ENCODE peak calls at places on chromosomes 12 and 14, in ten cellular contexts. L is dorsolateral prefrontal cortex, M is tibial artery, A is lower leg skin, Q is mammary epithelial cell, D is IMR-90, I is GM13977, V is left lung, H is astrocyte of the spinal cord, E is AG09319. C is an unnamed sample.

GRCh38 chr14:92969470-92970232 is 46.7 kb downstream of the CHGA start:
- DNase-seq in L (no peak), M (no peak), A (no peak), Q (no peak), D (no peak), I (no peak), V (no peak), H (no peak), E (no peak), C (no peak)

GRCh38 chr14:105532735-105533141 is 6.4 kb downstream of the TMEM121 start:
- DNase-seq in L (no peak), M (no peak), A (no peak), Q (no peak), D (no peak), I (peak), V (no peak), H (no peak), E (no peak), C (no peak)

GRCh38 chr12:68587448-68587873 is 23.2 kb upstream of the RAP1B start:
- DNase-seq in L (no peak), M (no peak), A (no peak), Q (no peak), D (no peak), I (peak), V (no peak), H (peak), E (no peak), C (no peak)

GRCh38 chr12:91274886-91275285 is 92.3 kb upstream of the DCN start:
- DNase-seq in L (peak), M (no peak), A (no peak), Q (no peak), D (peak), I (no peak), V (no peak), H (peak), E (peak), C (peak)

GRCh38 chr12:93502802-93503623 is 35.7 kb downstream of the MRPL42 start:
- DNase-seq in L (peak), M (no peak), A (no peak), Q (peak), D (peak), I (no peak), V (no peak), H (peak), E (no peak), C (peak)

GRCh38 chr12:107436376-107436775 is 249.2 kb upstream of the PWP1 start:
- DNase-seq in L (no peak), M (no peak), A (no peak), Q (peak), D (peak), I (no peak), V (no peak), H (peak), E (no peak), C (peak)

GRCh38 chr12:132320767-132321211 is 8.6 kb downstream of the GALNT9 start:
- DNase-seq in L (peak), M (no peak), A (no peak), Q (no peak), D (no peak), I (no peak), V (peak), H (no peak), E (no peak), C (no peak)

GRCh38 chr14:64704743-64705405 is 650 bp downstream of the PLEKHG3 start:
- DNase-seq in L (peak), M (peak), A (peak), Q (no peak), D (peak), I (no peak), V (peak), H (no peak), E (no peak), C (no peak)

GRCh38 chr12:27331299-27331926 is 1.2 kb upstream of the BMAL2 start:
- DNase-seq in L (no peak), M (no peak), A (no peak), Q (peak), D (peak), I (peak), V (no peak), H (peak), E (peak), C (peak)

GRCh38 chr14:104596451-104596918 is 8.1 kb downstream of the TMEM179 start:
- DNase-seq in L (no peak), M (no peak), A (no peak), Q (no peak), D (no peak), I (no peak), V (peak), H (no peak), E (no peak), C (no peak)

GRCh38 chr12:48779869-48780268 is 9.0 kb downstream of the ADCY6 start:
- DNase-seq in L (no peak), M (peak), A (no peak), Q (no peak), D (peak), I (no peak), V (peak), H (peak), E (no peak), C (peak)

GRCh38 chr12:120639771-120640721 is at the start of gene CABP1:
- DNase-seq in L (peak), M (no peak), A (no peak), Q (no peak), D (no peak), I (peak), V (peak), H (no peak), E (no peak), C (no peak)

GRCh38 chr14:55976619-55977018 is 141.6 kb upstream of the PELI2 start:
- DNase-seq in L (no peak), M (no peak), A (no peak), Q (no peak), D (no peak), I (no peak), V (no peak), H (no peak), E (no peak), C (no peak)

GRCh38 chr14:78399316-78399889 is 229.2 kb downstream of the NRXN3 start:
- DNase-seq in L (no peak), M (no peak), A (no peak), Q (no peak), D (no peak), I (no peak), V (no peak), H (peak), E (no peak), C (peak)

GRCh38 chr12:66049538-66050282 is 80.8 kb downstream of the LLPH start:
- DNase-seq in L (no peak), M (no peak), A (no peak), Q (no peak), D (peak), I (no peak), V (no peak), H (no peak), E (no peak), C (no peak)

GRCh38 chr12:65666876-65667275 is 157.4 kb upstream of the HMGA2 start:
- DNase-seq in L (no peak), M (no peak), A (no peak), Q (no peak), D (peak), I (no peak), V (no peak), H (peak), E (no peak), C (peak)

GRCh38 chr12:95674631-95675030 is 115.9 kb downstream of the NTN4 start:
- DNase-seq in L (no peak), M (no peak), A (no peak), Q (no peak), D (no peak), I (no peak), V (no peak), H (peak), E (no peak), C (peak)

GRCh38 chr14:67883717-67884116 is 64.1 kb downstream of the RAD51B start:
- DNase-seq in L (no peak), M (no peak), A (no peak), Q (no peak), D (peak), I (no peak), V (no peak), H (peak), E (no peak), C (peak)

GRCh38 chr12:27525373-27525772 is 1.4 kb downstream of the PPFIBP1 start:
- DNase-seq in L (no peak), M (peak), A (no peak), Q (peak), D (peak), I (no peak), V (no peak), H (peak), E (no peak), C (peak)

GRCh38 chr12:4938900-4939299 is 29.2 kb downstream of the KCNA1 start:
- DNase-seq in L (no peak), M (no peak), A (no peak), Q (no peak), D (no peak), I (no peak), V (no peak), H (no peak), E (no peak), C (no peak)

GRCh38 chr12:115000038-115000437 is 316.1 kb upstream of the TBX3 start:
- DNase-seq in L (no peak), M (no peak), A (no peak), Q (peak), D (peak), I (no peak), V (no peak), H (peak), E (no peak), C (no peak)

GRCh38 chr14:49622022-49622607 is 1.5 kb downstream of the MGAT2 start:
- DNase-seq in L (no peak), M (no peak), A (no peak), Q (no peak), D (no peak), I (no peak), V (no peak), H (no peak), E (no peak), C (no peak)

GRCh38 chr14:49619730-49620129 is 696 bp downstream of the RPL36AL start:
- DNase-seq in L (no peak), M (no peak), A (no peak), Q (no peak), D (no peak), I (no peak), V (no peak), H (no peak), E (no peak), C (no peak)

GRCh38 chr14:49620182-49621113 is at the start of the genes MGAT2 and RPL36AL:
- DNase-seq in L (peak), M (peak), A (peak), Q (peak), D (peak), I (peak), V (peak), H (peak), E (peak), C (peak)

GRCh38 chr14:49623387-49623786 is 2.8 kb downstream of the MGAT2 start:
- DNase-seq in L (no peak), M (no peak), A (no peak), Q (no peak), D (no peak), I (no peak), V (no peak), H (no peak), E (no peak), C (no peak)

GRCh38 chr14:49621114-49621881 is 699 bp downstream of the MGAT2 start:
- DNase-seq in L (peak), M (peak), A (peak), Q (no peak), D (peak), I (peak), V (peak), H (no peak), E (no peak), C (peak)
- TF ChIP-seq CTCF in L (no peak), M (no peak), A (no peak), Q (no peak), D (no peak), I (no peak), V (no peak), H (no peak), E (no peak), C (no peak)

DNA sequence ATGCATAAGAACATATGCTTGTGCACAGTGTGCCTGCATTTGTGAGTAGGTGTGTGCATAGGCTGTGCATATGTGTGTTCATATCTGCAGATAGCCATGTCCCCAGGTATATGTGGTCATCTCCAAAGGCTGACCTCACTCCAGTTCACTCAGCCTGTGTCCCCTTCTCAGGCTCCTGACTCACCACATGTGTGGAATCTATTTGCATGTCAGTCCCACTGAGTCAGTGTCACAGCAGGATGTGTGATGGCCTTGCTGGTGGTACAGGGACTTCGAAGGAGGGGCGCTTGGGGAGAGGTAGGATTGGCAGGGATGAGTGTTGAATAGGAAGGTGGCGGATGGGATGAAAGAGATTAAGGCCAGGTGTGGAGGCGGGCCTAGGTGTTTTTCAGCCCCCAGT is 35.5 kb downstream of the KRT80 start:
- DNase-seq in L (no peak), M (no peak), A (no peak), Q (peak), D (peak), I (no peak), V (peak), H (no peak), E (no peak), C (no peak)
- TF ChIP-seq CTCF in L (no peak), M (no peak), A (no peak), Q (no peak), D (no peak), I (no peak), V (no peak), H (no peak), E (no peak), C (no peak)

GRCh38 chr12:57176139-57176477 is 28.7 kb upstream of the LRP1-AS start:
- DNase-seq in L (no peak), M (no peak), A (no peak), Q (no peak), D (no peak), I (no peak), V (no peak), H (no peak), E (no peak), C (no peak)
- TF ChIP-seq CTCF in L (no peak), M (no peak), A (no peak), Q (no peak), D (no peak), I (no peak), V (peak), H (no peak), E (no peak), C (no peak)

GRCh38 chr12:31250179-31250578 is 75.8 kb downstream of the SINHCAF start:
- DNase-seq in L (no peak), M (no peak), A (no peak), Q (no peak), D (no peak), I (no peak), V (no peak), H (no peak), E (no peak), C (no peak)
- TF ChIP-seq CTCF in L (no peak), M (no peak), A (no peak), Q (no peak), D (no peak), I (no peak), V (no peak), H (no peak), E (no peak), C (no peak)

GRCh38 chr14:97106166-97106565 is 309.0 kb downstream of the VRK1 start:
- DNase-seq in L (no peak), M (no peak), A (no peak), Q (no peak), D (no peak), I (no peak), V (no peak), H (no peak), E (no peak), C (no peak)

GRCh38 chr14:97104029-97104428 is 306.8 kb downstream of the VRK1 start:
- DNase-seq in L (no peak), M (no peak), A (no peak), Q (no peak), D (no peak), I (no peak), V (no peak), H (no peak), E (no peak), C (no peak)

GRCh38 chr14:97107070-97107469 is 309.9 kb downstream of the VRK1 start:
- DNase-seq in L (no peak), M (no peak), A (no peak), Q (no peak), D (no peak), I (no peak), V (no peak), H (no peak), E (no peak), C (no peak)

GRCh38 chr14:97107760-97108159 is 310.6 kb downstream of the VRK1 start:
- DNase-seq in L (no peak), M (no peak), A (no peak), Q (no peak), D (no peak), I (no peak), V (no peak), H (no peak), E (no peak), C (no peak)

DNA sequence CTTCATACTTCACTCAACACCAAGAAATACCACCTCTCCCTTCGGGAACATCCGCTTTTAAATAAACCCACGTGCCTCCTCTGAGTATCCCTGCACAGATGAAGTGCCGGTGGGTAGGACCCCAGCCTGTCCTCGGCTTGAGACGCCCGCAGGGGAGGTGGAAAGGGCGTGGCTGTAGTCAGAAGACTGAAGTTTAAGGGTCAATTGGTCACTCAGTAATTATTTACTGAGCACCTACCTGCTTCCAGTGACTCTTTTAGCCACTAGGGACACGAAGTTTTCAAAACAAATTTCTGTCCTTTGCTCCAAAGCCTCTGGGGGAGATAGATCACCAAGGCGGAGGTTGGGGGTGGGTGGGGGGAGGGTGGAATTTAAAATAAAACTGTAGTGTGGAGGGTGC is 309.4 kb downstream of the VRK1 start:
- DNase-seq in L (no peak), M (no peak), A (no peak), Q (no peak), D (no peak), I (no peak), V (no peak), H (no peak), E (no peak), C (no peak)
- TF ChIP-seq CTCF in L (no peak), M (no peak), A (no peak), Q (no peak), D (no peak), I (no peak), V (no peak), H (no peak), E (no peak), C (no peak)

GRCh38 chr12:47737936-47738335 is 12.6 kb upstream of the ENDOU start:
- DNase-seq in L (no peak), M (no peak), A (no peak), Q (no peak), D (no peak), I (no peak), V (no peak), H (no peak), E (no peak), C (no peak)

GRCh38 chr12:47740536-47741339 is 15.4 kb upstream of the ENDOU start:
- DNase-seq in L (no peak), M (no peak), A (no peak), Q (no peak), D (no peak), I (no peak), V (no peak), H (no peak), E (no peak), C (no peak)

GRCh38 chr12:47739297-47739696 is 14.0 kb upstream of the ENDOU start:
- DNase-seq in L (no peak), M (no peak), A (no peak), Q (no peak), D (no peak), I (no peak), V (no peak), H (no peak), E (no peak), C (no peak)

GRCh38 chr12:47741340-47741703 is 16.0 kb upstream of the ENDOU start:
- DNase-seq in L (peak), M (peak), A (peak), Q (peak), D (no peak), I (no peak), V (no peak), H (peak), E (no peak), C (no peak)

DNA sequence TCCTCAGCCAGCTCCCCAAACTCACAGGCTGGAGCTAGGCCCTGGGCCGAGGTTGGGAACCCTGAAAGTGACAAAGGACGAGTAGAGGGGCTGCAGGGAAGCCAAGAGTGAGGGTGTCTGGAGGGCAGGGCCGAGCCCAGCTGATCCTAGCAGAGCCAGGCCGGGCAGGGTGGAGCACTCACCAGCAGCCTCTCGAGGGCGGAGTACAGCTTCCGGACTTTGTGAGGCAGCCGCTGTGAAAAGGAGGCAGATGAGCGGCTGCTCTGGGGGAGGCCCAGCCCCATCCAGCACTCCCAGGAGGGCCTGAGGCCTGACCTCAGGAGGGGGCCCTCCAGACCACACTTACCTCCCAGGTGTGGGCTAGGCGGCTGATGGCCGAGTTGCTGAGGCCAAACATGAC is 14.7 kb upstream of the ENDOU start:
- DNase-seq in L (no peak), M (no peak), A (no peak), Q (no peak), D (no peak), I (peak), V (no peak), H (no peak), E (no peak), C (no peak)
- TF ChIP-seq CTCF in L (no peak), M (no peak), A (no peak), Q (no peak), D (no peak), I (peak), V (no peak), H (no peak), E (no peak), C (peak)

DNA sequence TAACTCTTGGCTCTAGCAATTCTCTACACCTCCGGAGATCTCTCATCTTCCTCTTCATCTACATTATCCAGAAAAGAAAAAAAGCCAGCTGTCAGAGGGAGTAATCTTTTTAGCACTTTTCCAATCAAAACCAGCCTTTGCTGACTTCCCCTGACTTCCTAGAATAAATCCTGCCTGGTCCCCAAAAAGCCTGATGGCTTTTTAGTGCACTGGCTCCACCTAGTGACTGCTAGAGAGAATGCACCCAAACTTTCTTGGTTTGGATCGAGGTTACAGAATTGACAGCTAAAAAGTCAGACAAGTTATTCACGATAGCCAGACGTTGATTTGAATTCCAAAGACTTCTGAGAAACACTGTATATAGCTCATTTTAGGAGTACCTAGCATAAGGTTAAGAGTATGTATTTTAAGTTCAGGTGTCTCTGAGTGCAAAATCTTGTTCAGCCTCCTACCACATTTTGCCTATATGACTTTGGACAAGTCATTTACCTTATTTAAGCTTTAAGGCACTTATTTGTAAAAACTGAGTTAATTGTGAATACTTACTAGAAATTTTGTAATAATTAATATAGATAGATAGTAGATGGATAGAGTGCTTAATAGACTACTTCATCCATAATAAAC is 185.7 kb upstream of the GRIN2B start:
- DNase-seq in L (peak), M (peak), A (no peak), Q (peak), D (peak), I (peak), V (no peak), H (peak), E (no peak), C (peak)
- TF ChIP-seq CTCF in L (peak), M (peak), A (no peak), Q (peak), D (peak), I (peak), V (peak), H (peak), E (peak), C (peak)

C was measured in fibroblast of villous mesenchyme.